ENCODE peak calls at places on chromosomes 5 and 9, in five cellular contexts. One of them, this sample, is unnamed.

GRCh38 chr5:78243639-78244038 is 50.9 kb downstream of the AP3B1 start:
- DNase-seq in body of pancreas: no peak
- DNase-seq in hepatocyte: no peak
- DNase-seq in GM23248: peak; percentile 71
- DNase-seq in IMR-90: peak; percentile 88
- DNase-seq in this sample: no peak

GRCh38 chr9:14423816-14424261 is 109.9 kb upstream of the NFIB start:
- DNase-seq in hepatocyte: no peak
- DNase-seq in GM23248: peak; percentile 44
- DNase-seq in IMR-90: peak; percentile 77
- DNase-seq in body of pancreas: no peak
- DNase-seq in this sample: peak; percentile 29

GRCh38 chr5:42109006-42109572 is 184.0 kb downstream of the FBXO4 start:
- DNase-seq in GM23248: no peak
- DNase-seq in IMR-90: no peak
- DNase-seq in body of pancreas: no peak
- DNase-seq in hepatocyte: no peak
- DNase-seq in this sample: no peak

GRCh38 chr9:16138961-16139441 is 586.2 kb downstream of the CCDC171 start:
- DNase-seq in body of pancreas: no peak
- DNase-seq in hepatocyte: no peak
- DNase-seq in IMR-90: peak; percentile 88
- DNase-seq in GM23248: peak; percentile 89
- DNase-seq in this sample: peak; percentile 76

GRCh38 chr5:132677191-132677590 is 3.4 kb downstream of the IL4 start:
- DNase-seq in IMR-90: peak; percentile 91
- DNase-seq in body of pancreas: peak; percentile 15
- DNase-seq in GM23248: peak; percentile 96
- DNase-seq in hepatocyte: peak; percentile 85
- DNase-seq in this sample: peak; percentile 63

GRCh38 chr5:96821260-96821916 is 13.6 kb upstream of the ERAP1 start:
- DNase-seq in body of pancreas: no peak
- DNase-seq in hepatocyte: no peak
- DNase-seq in GM23248: no peak
- DNase-seq in IMR-90: peak; percentile 16
- DNase-seq in this sample: no peak

GRCh38 chr9:126470251-126470993 is 143.3 kb upstream of the LMX1B start:
- DNase-seq in GM23248: peak; percentile 49
- DNase-seq in body of pancreas: no peak
- DNase-seq in hepatocyte: no peak
- DNase-seq in IMR-90: no peak
- DNase-seq in this sample: peak; percentile 42

GRCh38 chr9:69412741-69413150 is 87.7 kb downstream of the ENTREP1 start:
- DNase-seq in hepatocyte: peak; percentile 73
- DNase-seq in IMR-90: peak; percentile 52
- DNase-seq in GM23248: peak; percentile 86
- DNase-seq in body of pancreas: peak; percentile 66
- DNase-seq in this sample: peak; percentile 69

GRCh38 chr9:72537671-72538070 is 16.3 kb downstream of the TMC1 start:
- DNase-seq in IMR-90: no peak
- DNase-seq in body of pancreas: no peak
- DNase-seq in hepatocyte: no peak
- DNase-seq in GM23248: no peak
- DNase-seq in this sample: no peak

DNA sequence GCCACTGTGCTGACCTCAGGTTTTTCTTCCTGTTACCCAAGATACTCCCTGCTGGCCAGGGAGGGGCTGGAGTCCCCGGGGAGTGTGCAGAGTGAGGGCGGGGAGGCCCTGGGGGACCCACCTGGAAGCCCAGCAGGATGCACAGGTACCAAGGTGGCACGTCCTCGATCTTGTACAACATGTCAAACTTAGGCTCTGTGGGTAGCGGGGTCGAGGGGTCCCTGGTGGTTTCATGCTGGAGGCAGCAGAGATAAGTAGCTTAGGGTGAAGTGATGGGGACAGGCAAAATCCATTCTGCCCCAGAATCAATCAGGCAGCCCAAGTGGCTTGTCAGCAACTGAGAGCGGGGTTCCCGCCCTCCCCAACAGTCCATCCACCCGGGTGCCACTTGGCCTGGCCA is 726 bp downstream of the SLC23A1 start:
- DNase-seq in IMR-90: no peak
- DNase-seq in GM23248: no peak
- DNase-seq in hepatocyte: no peak
- DNase-seq in body of pancreas: no peak
- DNase-seq in this sample: no peak
- H3K4me3 ChIP-seq in IMR-90: no peak overlapping the region
- H3K4me3 ChIP-seq in GM23248: no peak overlapping the region
- H3K4me3 ChIP-seq in hepatocyte: no peak overlapping the region
- H3K4me3 ChIP-seq in body of pancreas: no peak overlapping the region
- H3K4me3 ChIP-seq in this sample: no peak overlapping the region

DNA sequence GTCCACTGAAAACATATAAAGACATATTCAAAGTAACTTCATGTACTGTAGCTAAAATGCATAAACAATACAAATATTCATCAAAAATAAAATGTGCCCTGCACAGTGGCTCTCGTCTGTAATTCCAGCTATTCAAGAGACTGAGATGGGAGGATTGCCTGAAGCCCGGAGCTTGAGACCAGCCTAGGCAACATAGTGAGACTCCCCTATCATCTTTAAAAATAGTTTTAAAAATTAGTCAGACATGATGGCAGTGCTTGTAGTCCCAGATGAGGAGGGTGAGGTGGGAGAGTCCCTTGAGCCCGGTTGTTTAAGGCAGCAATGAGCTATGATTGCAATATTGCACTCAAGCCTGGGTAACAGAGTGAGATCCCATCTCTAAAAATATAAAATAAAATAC is 534.1 kb downstream of the ANXA1 start:
- DNase-seq in GM23248: no peak
- DNase-seq in body of pancreas: no peak
- DNase-seq in IMR-90: no peak
- DNase-seq in hepatocyte: no peak
- DNase-seq in this sample: no peak
- H3K4me1 ChIP-seq in GM23248: peaks cover 8% of the 10 kb centered on the region
- H3K4me1 ChIP-seq in body of pancreas: no peaks in the 10 kb centered on the region
- H3K4me1 ChIP-seq in IMR-90: no peaks in the 10 kb centered on the region
- H3K4me1 ChIP-seq in hepatocyte: no peaks in the 10 kb centered on the region
- H3K4me1 ChIP-seq in this sample: peaks cover 3% of the 10 kb centered on the region

GRCh38 chr5:38846379-38846967 is 661 bp downstream of the OSMR start:
- DNase-seq in body of pancreas: no peak
- DNase-seq in IMR-90: peak; percentile 25
- DNase-seq in hepatocyte: no peak
- DNase-seq in GM23248: peak; percentile 44
- DNase-seq in this sample: no peak

GRCh38 chr5:38848637-38849036 is 2.8 kb downstream of the OSMR start:
- DNase-seq in hepatocyte: no peak
- DNase-seq in body of pancreas: no peak
- DNase-seq in IMR-90: no peak
- DNase-seq in GM23248: no peak
- DNase-seq in this sample: no peak

GRCh38 chr5:38847549-38848341 is 1.9 kb downstream of the OSMR start:
- DNase-seq in GM23248: peak; percentile 53
- DNase-seq in body of pancreas: no peak
- DNase-seq in hepatocyte: no peak
- DNase-seq in IMR-90: peak; percentile 32
- DNase-seq in this sample: no peak

GRCh38 chr5:38843665-38844064 is 2.1 kb upstream of the OSMR start:
- DNase-seq in IMR-90: no peak
- DNase-seq in hepatocyte: no peak
- DNase-seq in GM23248: no peak
- DNase-seq in body of pancreas: no peak
- DNase-seq in this sample: no peak

DNA sequence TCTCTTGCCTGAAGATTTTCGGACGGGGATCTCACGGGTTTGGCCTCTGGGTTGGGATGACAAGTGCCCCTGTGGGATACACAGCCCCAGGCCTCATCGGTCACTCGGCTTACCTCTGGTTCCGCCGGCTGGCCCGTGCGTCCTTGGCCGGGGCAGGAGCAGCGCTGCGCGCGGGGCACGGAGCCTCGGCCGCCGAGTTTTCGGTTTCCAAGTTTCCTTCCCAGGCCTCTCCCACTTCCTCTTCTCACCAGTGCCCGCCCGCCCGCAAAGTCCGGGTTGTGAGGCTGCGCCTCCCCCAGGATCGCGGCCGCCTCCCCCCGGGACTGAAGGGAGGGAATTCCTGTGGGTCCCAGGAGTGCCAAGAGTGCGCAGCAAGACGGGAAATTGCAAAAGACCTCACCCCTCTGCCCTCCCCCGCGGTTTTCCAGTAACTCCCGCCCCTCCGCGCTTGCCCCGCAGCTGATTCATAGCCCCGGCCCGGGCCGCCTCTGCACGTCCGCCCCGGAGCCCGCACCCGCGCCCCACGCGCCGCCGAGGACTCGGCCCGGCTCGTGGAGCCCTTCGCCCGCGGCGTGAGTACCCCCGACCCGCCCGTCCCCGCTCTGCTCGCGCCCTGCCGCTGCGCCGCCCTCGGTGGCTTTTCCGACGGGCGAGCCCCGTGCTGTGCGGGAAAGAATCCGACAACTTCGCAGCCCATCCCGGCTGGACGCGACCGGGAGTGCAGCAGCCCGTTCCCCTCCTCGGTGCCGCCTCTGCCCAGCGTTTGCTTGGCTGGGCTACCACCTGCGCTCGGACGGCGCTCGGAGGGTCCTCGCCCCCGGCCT is at the start of gene OSMR:
- DNase-seq in body of pancreas: peak; percentile 90
- DNase-seq in hepatocyte: peak; percentile 89
- DNase-seq in GM23248: peak; percentile 99
- DNase-seq in IMR-90: peak; percentile 98
- DNase-seq in this sample: peak; percentile 17
- H3K4me3 ChIP-seq in body of pancreas: peak within 1 kb of the TSS; percentile 21
- H3K4me3 ChIP-seq in hepatocyte: peak within 1 kb of the TSS; percentile 96
- H3K4me3 ChIP-seq in GM23248: peak within 1 kb of the TSS; percentile 90
- H3K4me3 ChIP-seq in IMR-90: peak within 1 kb of the TSS; percentile 93
- H3K4me3 ChIP-seq in this sample: peak within 1 kb of the TSS; percentile 45

DNA sequence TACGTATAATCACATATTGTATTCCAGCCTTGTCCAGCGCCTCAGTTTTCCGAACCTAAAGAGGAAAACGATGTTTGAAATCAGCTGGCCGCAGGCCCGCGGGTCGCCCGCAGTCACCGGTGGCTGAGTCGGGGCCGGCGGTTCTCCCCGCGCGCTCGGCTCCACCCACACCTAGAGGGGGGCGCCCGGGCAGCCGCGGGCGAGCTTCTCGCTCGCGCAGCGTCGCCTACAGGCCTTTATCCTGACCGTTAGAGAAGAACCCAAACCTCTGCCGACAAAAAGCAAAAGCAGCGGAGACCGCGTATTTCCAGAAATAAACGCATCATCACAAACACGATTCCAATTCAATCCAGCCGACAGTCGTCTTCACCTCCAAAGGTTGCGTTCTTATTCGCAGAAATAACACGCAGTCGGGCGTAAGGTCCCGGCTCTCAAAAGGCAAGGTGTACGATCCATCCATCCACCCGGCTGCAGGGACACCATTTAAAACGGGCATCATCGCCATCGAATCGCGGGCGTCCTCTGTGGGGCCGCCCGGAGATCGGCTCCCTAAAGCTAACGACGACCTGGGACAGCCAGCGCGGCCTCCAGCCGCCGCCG is 680 bp upstream of the NIPBL start:
- DNase-seq in body of pancreas: peak; percentile 78
- DNase-seq in GM23248: peak; percentile 95
- DNase-seq in IMR-90: peak; percentile 78
- DNase-seq in hepatocyte: peak; percentile 92
- DNase-seq in this sample: peak; percentile 80
- H3K4me1 ChIP-seq in body of pancreas: peaks cover 38% of the 10 kb centered on the region
- H3K4me1 ChIP-seq in GM23248: peaks cover 41% of the 10 kb centered on the region
- H3K4me1 ChIP-seq in IMR-90: no peaks in the 10 kb centered on the region
- H3K4me1 ChIP-seq in hepatocyte: peaks cover 29% of the 10 kb centered on the region
- H3K4me1 ChIP-seq in this sample: peaks cover 14% of the 10 kb centered on the region

DNA sequence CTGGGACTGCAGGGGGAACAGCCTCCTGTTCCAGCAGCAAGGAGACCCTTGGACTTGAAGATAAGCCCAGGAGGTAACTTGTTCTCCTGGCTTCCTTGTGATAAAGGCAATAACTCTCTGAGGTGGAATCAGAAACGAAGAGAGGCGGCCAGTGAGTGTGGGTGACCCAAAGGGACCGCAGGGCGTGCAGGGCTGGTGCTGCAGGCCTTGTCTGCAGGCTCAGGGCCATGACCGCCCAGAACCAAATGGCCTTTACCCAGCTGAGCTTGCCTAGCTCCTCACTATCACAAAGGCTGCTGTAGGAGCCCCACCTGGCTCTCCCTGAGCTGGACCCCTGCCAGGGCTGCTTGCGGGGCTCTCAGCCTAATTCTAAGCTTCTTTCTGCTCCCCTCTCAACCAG is 72.5 kb downstream of the NDFIP1 start:
- DNase-seq in body of pancreas: no peak
- DNase-seq in hepatocyte: peak; percentile 58
- DNase-seq in IMR-90: no peak
- DNase-seq in GM23248: no peak
- DNase-seq in this sample: no peak
- H3K4me3 ChIP-seq in body of pancreas: no peak overlapping the region
- H3K4me3 ChIP-seq in hepatocyte: no peak overlapping the region
- H3K4me3 ChIP-seq in IMR-90: no peak overlapping the region
- H3K4me3 ChIP-seq in GM23248: no peak overlapping the region
- H3K4me3 ChIP-seq in this sample: no peak overlapping the region

GRCh38 chr9:94642526-94642925 is 3.2 kb upstream of the FBP1 start:
- DNase-seq in IMR-90: no peak
- DNase-seq in body of pancreas: no peak
- DNase-seq in GM23248: no peak
- DNase-seq in hepatocyte: no peak
- DNase-seq in this sample: no peak
- H3K4me1 ChIP-seq in IMR-90: no peaks in the 10 kb centered on the region
- H3K4me1 ChIP-seq in body of pancreas: peaks cover 20% of the 10 kb centered on the region
- H3K4me1 ChIP-seq in GM23248: no peaks in the 10 kb centered on the region
- H3K4me1 ChIP-seq in hepatocyte: peaks cover 3% of the 10 kb centered on the region
- H3K4me1 ChIP-seq in this sample: no peaks in the 10 kb centered on the region

This sample was measured in SJCRH30.